ENCODE peak calls at places on chromosomes 12 and 14, in four cellular contexts. X, O, T and R are unnamed samples.
A peak's percentile ranks its signal among the peaks of the same experiment; 100 is the strongest.

GRCh38 chr14:50667491-50668007 is 557 bp downstream of the SAV1 start:
- DNase-seq in X (peak; percentile 33), O (peak; percentile 61), T (no peak), R (no peak)

GRCh38 chr12:68449196-68449595 is 117.0 kb upstream of the MDM1 start:
- DNase-seq in X (no peak), O (no peak), T (no peak), R (no peak)

GRCh38 chr14:98555440-98555839 is 716.6 kb downstream of the BCL11B start:
- DNase-seq in X (no peak), O (no peak), T (no peak), R (no peak)

GRCh38 chr14:104933721-104934379 is 9.2 kb downstream of the PLD4 start:
- DNase-seq in X (no peak), O (no peak), T (no peak), R (no peak)

GRCh38 chr12:16359512-16360491 is 12.4 kb downstream of the MGST1 start:
- DNase-seq in X (no peak), O (no peak), T (peak; percentile 26), R (peak; percentile 81)

GRCh38 chr14:64266206-64266605 is 28.0 kb downstream of the ESR2 start:
- DNase-seq in X (no peak), O (no peak), T (no peak), R (no peak)

GRCh38 chr12:14723763-14724162 is 27.4 kb upstream of the GUCY2C start:
- DNase-seq in X (peak; percentile 37), O (peak; percentile 36), T (no peak), R (peak; percentile 64)

GRCh38 chr12:129106772-129107171 is 253.5 kb downstream of the GLT1D1 start:
- DNase-seq in X (no peak), O (no peak), T (no peak), R (no peak)

GRCh38 chr12:20096430-20096829 is 271.9 kb upstream of the PDE3A start:
- DNase-seq in X (no peak), O (no peak), T (no peak), R (no peak)

GRCh38 chr14:36271939-36272907 is 48.2 kb downstream of the MBIP start:
- DNase-seq in X (no peak), O (no peak), T (peak; percentile 5), R (no peak)

GRCh38 chr12:99523853-99524252 is 123.7 kb upstream of the GARIN6 start:
- DNase-seq in X (no peak), O (no peak), T (no peak), R (no peak)

GRCh38 chr12:125773033-125773432 is 707.8 kb downstream of the AACS start:
- DNase-seq in X (no peak), O (no peak), T (peak; percentile 8), R (no peak)

GRCh38 chr12:25491396-25491948 is 61.6 kb downstream of the LMNTD1 start:
- DNase-seq in X (no peak), O (no peak), T (no peak), R (no peak)

GRCh38 chr12:81502912-81503695 is 256.0 kb downstream of the PPFIA2 start:
- DNase-seq in X (no peak), O (no peak), T (no peak), R (no peak)

GRCh38 chr14:52974406-52974805 is 23.6 kb upstream of the FERMT2 start:
- DNase-seq in X (no peak), O (no peak), T (no peak), R (no peak)

GRCh38 chr12:122064780-122065588 is 13.6 kb upstream of the MLXIP start:
- DNase-seq in X (no peak), O (no peak), T (peak; percentile 42), R (peak; percentile 26)

GRCh38 chr12:49706351-49707126 is 666 bp downstream of the FMNL3 start:
- DNase-seq in X (no peak), O (peak; percentile 28), T (peak; percentile 38), R (peak; percentile 57)

GRCh38 chr12:123903301-123904065 is 69.1 kb downstream of the CCDC92 start:
- DNase-seq in X (no peak), O (no peak), T (no peak), R (no peak)

GRCh38 chr12:91542048-91542447 is 359.4 kb upstream of the DCN start:
- DNase-seq in X (no peak), O (no peak), T (no peak), R (no peak)

GRCh38 chr12:43898474-43898873 is 62.6 kb downstream of the TMEM117 start:
- DNase-seq in X (no peak), O (no peak), T (no peak), R (no peak)

GRCh38 chr12:114902665-114903393 is 218.9 kb upstream of the TBX3 start:
- DNase-seq in X (no peak), O (no peak), T (no peak), R (no peak)

GRCh38 chr12:96890331-96890730 is 16.7 kb upstream of the NEDD1 start:
- DNase-seq in X (no peak), O (no peak), T (no peak), R (no peak)

GRCh38 chr14:77562681-77563080 is 53.8 kb downstream of the SPTLC2 start:
- DNase-seq in X (no peak), O (no peak), T (no peak), R (no peak)

GRCh38 chr14:63632932-63633514 is 8.6 kb downstream of the WDR89 start:
- DNase-seq in X (no peak), O (no peak), T (peak; percentile 28), R (no peak)

GRCh38 chr12:61513972-61514371 is 746.2 kb upstream of the USP15 start:
- DNase-seq in X (no peak), O (no peak), T (no peak), R (no peak)

GRCh38 chr14:61700104-61700886 is 5.0 kb downstream of the HIF1A start:
- DNase-seq in X (no peak), O (no peak), T (no peak), R (no peak)

GRCh38 chr12:88417531-88417930 is 162.7 kb downstream of the KITLG start:
- DNase-seq in X (no peak), O (no peak), T (no peak), R (no peak)

GRCh38 chr14:24058260-24058950 is 6.6 kb downstream of the CARMIL3 start:
- DNase-seq in X (peak; percentile 38), O (peak; percentile 75), T (peak; percentile 65), R (peak; percentile 86)

GRCh38 chr14:35553808-35554207 is 19.8 kb downstream of the INSM2 start:
- DNase-seq in X (no peak), O (no peak), T (no peak), R (no peak)

GRCh38 chr12:120498870-120499515 is 3.1 kb downstream of the DYNLL1 start:
- DNase-seq in X (no peak), O (no peak), T (no peak), R (no peak)

GRCh38 chr14:65849558-65849957 is 437.0 kb downstream of the FUT8 start:
- DNase-seq in X (no peak), O (no peak), T (no peak), R (no peak)

GRCh38 chr12:27573972-27574371 is 50.0 kb downstream of the PPFIBP1 start:
- DNase-seq in X (no peak), O (no peak), T (no peak), R (no peak)

GRCh38 chr12:94963649-94964048 is 39.8 kb downstream of the NDUFA12 start:
- DNase-seq in X (no peak), O (no peak), T (no peak), R (no peak)

GRCh38 chr12:15000575-15000974 is 27.7 kb downstream of the PDE6H start:
- DNase-seq in X (no peak), O (no peak), T (no peak), R (no peak)

GRCh38 chr12:55925870-55926737 is 1.6 kb downstream of the PYM1 start:
- DNase-seq in X (no peak), O (no peak), T (no peak), R (no peak)

DNA sequence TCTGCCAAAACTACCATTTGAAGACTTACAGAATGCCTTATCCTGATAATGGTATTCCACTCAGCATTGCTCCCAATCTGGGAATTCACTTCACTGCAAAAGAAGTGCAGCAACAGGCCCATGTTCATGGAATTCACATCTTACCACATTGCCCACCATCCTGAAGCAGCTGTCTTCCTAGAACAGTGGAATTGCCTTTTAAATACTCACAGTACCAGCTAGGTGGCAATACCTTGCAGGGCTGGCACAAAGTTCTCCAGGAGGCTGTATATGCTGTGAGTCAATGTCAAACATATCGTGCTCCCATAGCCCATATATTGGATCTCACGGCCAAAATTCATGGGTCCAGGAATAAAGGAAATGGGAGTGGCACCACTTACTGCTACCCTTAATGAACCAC is 83.8 kb upstream of the PLEKHG7 start:
- DNase-seq in X (no peak), O (no peak), T (no peak), R (no peak)
- TF ChIP-seq CTCF in X (no peak), O (no peak), T (no peak), R (no peak)

GRCh38 chr14:70139384-70139783 is 49.4 kb downstream of the SLC8A3 start:
- DNase-seq in X (no peak), O (no peak), T (no peak), R (no peak)

GRCh38 chr14:70130498-70130897 is 58.3 kb downstream of the SLC8A3 start:
- DNase-seq in X (no peak), O (no peak), T (no peak), R (no peak)

GRCh38 chr14:70133461-70133860 is 55.3 kb downstream of the SLC8A3 start:
- DNase-seq in X (no peak), O (no peak), T (no peak), R (no peak)
- TF ChIP-seq CTCF in X (no peak), O (no peak), T (no peak), R (no peak)

DNA sequence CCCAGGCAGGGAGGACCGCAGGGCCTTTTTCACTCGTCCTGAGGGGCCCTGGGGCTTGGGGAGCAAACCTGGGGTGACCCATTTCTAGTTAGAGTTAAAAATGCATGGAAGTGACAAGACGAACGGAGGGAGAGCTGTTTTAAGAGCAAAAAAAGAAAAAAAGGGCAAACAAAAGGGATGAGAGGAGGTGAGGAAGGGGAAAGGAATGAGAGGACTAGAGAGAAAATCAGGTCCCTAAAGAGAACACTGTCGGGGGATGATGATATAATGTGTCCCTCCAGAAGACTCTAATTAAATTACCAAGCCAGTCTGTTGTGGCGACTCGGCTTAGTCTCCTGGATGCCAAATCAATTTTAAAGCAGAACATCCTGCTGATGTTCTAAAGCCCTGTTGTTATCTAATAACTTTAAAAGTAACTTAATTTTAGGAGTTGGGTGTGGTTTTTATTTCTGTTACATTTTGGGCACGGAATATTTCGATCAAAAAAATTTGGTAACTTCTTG is 1.1 kb downstream of the ANO6 start:
- DNase-seq in X (no peak), O (no peak), T (no peak), R (no peak)
- TF ChIP-seq CTCF in X (no peak), O (no peak), T (no peak), R (no peak)

DNA sequence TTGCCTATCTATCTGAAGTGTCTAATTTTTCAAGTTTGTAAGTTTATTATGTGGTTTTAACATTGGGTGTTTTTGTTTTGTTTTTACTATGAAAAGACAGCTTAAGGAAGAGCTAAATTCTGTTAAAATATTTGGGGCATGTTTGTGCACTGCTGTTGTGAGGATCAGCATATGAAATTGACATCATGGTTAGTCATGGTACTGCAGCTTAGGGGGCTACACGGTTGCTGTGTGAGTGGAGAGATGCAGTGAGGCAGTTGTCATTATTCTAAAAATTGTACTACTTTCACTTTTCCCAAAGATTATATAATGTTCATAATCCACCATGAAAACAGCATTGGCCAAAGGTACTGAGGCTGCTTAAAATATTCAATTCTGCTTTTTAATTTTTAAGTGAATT is 49.0 kb downstream of the ZC3H14 start:
- DNase-seq in X (no peak), O (no peak), T (no peak), R (no peak)
- TF ChIP-seq CTCF in X (no peak), O (no peak), T (no peak), R (no peak)